ENCODE peak calls at places on chromosomes 11 and 22, in four cellular contexts. B is GM12865, Y is tibial nerve, U is sigmoid colon. Z is an unnamed sample.

GRCh38 chr11:74380746-74381439 is 17.3 kb downstream of the PGM2L1 start:
- DNase-seq in B (no peak), Y (no peak), U (no peak), Z (no peak)

GRCh38 chr11:14258177-14258935 is 100.6 kb downstream of the RRAS2 start:
- DNase-seq in B (no peak), Y (no peak), U (no peak), Z (no peak)

GRCh38 chr11:36352919-36353318 is 56.8 kb downstream of the PRR5L start:
- DNase-seq in B (no peak), Y (no peak), U (no peak), Z (no peak)

GRCh38 chr11:94803491-94803890 is 35.3 kb downstream of the AMOTL1 start:
- DNase-seq in B (no peak), Y (no peak), U (no peak), Z (no peak)

GRCh38 chr11:18844753-18845367 is 53.3 kb upstream of the PTPN5 start:
- DNase-seq in B (peak), Y (no peak), U (no peak), Z (no peak)

GRCh38 chr22:31747441-31747840 is 2.5 kb downstream of the PRR14L start:
- DNase-seq in B (no peak), Y (no peak), U (no peak), Z (no peak)

GRCh38 chr11:102252339-102252891 is 64.9 kb upstream of the BIRC3 start:
- DNase-seq in B (no peak), Y (no peak), U (no peak), Z (no peak)

GRCh38 chr11:12126352-12127019 is 16.1 kb downstream of the MICAL2 start:
- DNase-seq in B (no peak), Y (no peak), U (no peak), Z (no peak)

GRCh38 chr11:67400942-67401494 is 640 bp downstream of the PPP1CA start:
- DNase-seq in B (no peak), Y (no peak), U (peak), Z (no peak)

GRCh38 chr11:93729129-93729616 is 12.1 kb downstream of the TAF1D start:
- DNase-seq in B (peak), Y (no peak), U (no peak), Z (no peak)

GRCh38 chr22:33000342-33001280 is 57.6 kb downstream of the SYN3 start:
- DNase-seq in B (peak), Y (peak), U (peak), Z (no peak)

GRCh38 chr11:118290923-118291322 is 13.6 kb upstream of the CD3E start:
- DNase-seq in B (peak), Y (peak), U (no peak), Z (no peak)

GRCh38 chr11:45665933-45666647 is 668 bp upstream of the CHST1 start:
- DNase-seq in B (no peak), Y (peak), U (peak), Z (no peak)

GRCh38 chr11:25327656-25328055 is 830.8 kb downstream of the LUZP2 start:
- DNase-seq in B (no peak), Y (no peak), U (no peak), Z (no peak)

GRCh38 chr11:78140392-78141077 is 1.1 kb upstream of the ALG8 start:
- DNase-seq in B (peak), Y (no peak), U (no peak), Z (no peak)

GRCh38 chr11:75492181-75492820 is 33.4 kb downstream of the GDPD5 start:
- DNase-seq in B (peak), Y (no peak), U (no peak), Z (no peak)

GRCh38 chr22:32327066-32327465 is 30.6 kb upstream of the RFPL3 start:
- DNase-seq in B (no peak), Y (no peak), U (no peak), Z (no peak)

GRCh38 chr11:15175780-15176179 is 61.1 kb downstream of the INSC start:
- DNase-seq in B (no peak), Y (no peak), U (no peak), Z (no peak)

GRCh38 chr22:41830174-41830573 is 2.7 kb upstream of the SREBF2 start:
- DNase-seq in B (no peak), Y (no peak), U (no peak), Z (peak)

GRCh38 chr11:133982901-133983300 is 26.1 kb upstream of the IGSF9B start:
- DNase-seq in B (no peak), Y (no peak), U (no peak), Z (no peak)

GRCh38 chr11:6203327-6203726 is 2.0 kb upstream of the C11orf42 start:
- DNase-seq in B (peak), Y (no peak), U (no peak), Z (no peak)

GRCh38 chr11:45252134-45252856 is 33.8 kb downstream of the SYT13 start:
- DNase-seq in B (peak), Y (no peak), U (no peak), Z (no peak)

GRCh38 chr11:57763568-57763967 is 2.0 kb downstream of the CTNND1 start:
- DNase-seq in B (no peak), Y (no peak), U (no peak), Z (no peak)

GRCh38 chr11:969651-970205 is 44.1 kb downstream of the AP2A2 start:
- DNase-seq in B (no peak), Y (no peak), U (no peak), Z (no peak)

GRCh38 chr22:22802346-22802970 is 85.2 kb upstream of the IGLL5 start:
- DNase-seq in B (peak), Y (no peak), U (no peak), Z (no peak)

DNA sequence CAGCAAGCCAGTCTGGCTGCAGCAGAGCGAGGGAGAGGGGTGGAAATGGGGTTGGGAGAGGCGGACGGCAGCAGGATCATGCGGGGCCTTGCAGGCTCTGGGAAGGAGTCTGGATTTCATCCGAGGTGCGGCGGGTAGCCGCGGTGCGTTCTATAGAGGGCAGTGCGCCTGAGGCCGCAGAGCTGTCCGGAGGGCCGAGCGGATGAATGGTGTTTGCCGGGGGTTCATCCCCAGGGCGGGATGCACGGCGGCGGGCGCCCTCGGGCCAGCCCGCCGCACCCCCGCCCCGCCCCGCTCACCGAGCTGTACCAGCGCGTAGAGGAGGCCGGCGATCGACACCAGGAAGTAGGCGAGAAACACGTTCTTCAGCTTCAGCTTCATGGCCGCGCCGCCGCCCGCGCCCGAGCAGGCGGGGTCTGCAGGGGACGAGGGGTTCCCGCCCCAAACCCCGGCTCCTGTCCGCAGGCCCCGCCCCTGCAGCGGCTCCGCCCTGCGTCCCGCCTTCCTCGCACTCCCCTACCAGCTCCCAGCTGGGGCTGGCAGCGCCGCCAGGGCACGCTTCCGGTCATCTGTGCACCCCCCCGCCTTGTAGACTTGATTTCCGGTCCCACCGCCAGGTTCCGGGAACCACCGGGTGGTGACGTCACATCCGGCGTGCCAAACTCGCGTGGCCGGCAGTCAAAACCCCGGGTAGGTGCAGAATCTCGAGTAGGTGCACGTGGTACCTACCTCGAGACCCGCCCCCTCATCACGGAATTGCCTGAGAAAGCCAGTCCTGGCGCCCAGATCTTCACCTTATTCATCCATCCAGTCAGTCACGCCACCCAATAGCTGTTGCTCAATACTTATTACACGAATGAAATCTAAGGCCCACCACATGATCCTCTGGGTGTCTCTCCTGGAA is at the start of gene B3GAT3:
- DNase-seq in B (peak), Y (peak), U (peak), Z (peak)
- TF ChIP-seq CTCF in B (no peak), Y (no peak), U (no peak), Z (peak)

GRCh38 chr11:69892237-69892985 is 73.2 kb upstream of the FGF3 start:
- DNase-seq in B (no peak), Y (no peak), U (no peak), Z (peak)
- TF ChIP-seq CTCF in B (no peak), Y (no peak), U (no peak), Z (peak)

DNA sequence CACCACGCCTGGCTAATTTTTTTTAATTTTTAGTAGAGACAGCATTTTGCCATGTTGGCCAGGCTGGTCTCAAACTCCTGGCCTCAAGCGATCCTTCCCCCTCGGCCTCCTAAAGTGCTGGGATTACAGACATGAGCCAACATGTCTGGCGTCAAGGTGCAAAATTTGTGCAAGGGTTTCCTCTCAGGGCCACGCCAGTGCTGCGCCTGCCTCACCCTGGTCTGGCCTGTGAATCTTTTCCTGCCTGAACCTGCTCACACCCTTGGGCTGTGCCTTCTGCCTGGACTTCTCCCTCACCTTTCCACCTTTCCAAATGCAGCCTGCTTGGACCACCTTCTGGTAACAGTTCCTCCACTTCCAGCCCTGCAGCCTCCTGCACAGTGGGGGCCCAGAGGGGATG is 43.4 kb downstream of the MCM5 start:
- DNase-seq in B (no peak), Y (no peak), U (no peak), Z (no peak)
- TF ChIP-seq CTCF in B (no peak), Y (no peak), U (no peak), Z (no peak)

DNA sequence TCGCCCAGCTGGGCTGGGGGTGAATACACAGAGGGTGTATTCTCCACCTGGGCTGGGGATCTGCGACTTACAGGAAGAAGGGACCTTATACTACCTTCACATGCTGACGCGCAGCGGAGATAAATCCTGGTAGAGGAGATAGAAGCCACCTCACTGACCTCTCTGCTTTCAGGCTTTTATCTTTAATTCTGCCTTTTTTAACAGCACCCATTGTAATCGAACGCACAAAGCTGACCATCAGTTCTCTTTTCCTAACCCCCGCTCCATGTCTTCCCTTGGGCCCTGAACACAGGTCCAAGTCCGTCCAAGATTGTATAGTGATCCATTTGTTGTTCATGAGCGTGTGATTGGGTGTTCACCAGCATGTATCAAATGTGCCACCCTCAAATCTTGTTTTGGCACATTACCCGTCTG is 664 bp upstream of the LAMTOR1 start:
- DNase-seq in B (no peak), Y (no peak), U (no peak), Z (no peak)
- TF ChIP-seq CTCF in B (no peak), Y (no peak), U (no peak), Z (peak)

DNA sequence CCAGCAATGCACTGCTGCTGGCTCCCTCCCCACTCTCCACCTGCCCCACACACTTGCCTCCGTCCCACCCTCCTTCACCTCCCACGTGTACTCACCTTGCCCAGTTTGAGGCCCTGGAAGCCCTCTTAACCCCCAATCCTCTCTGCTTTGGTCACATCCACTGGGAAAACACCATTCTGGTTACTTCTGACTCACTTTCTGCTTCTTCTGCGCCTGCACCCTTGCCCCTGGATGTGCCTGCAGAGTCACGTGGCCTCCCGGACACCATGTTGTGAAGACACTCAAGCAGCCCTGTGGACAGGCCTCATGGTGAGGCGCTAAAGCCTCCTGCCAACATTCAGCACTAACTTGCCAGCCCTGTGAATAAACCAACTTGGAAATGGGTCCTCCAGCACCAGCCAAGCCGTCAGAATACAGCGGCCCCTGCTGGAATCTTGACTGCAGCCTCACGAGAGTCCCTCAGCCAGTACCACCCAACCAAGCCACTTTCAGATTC is 2.6 kb upstream of the NAALADL1 start:
- DNase-seq in B (no peak), Y (no peak), U (no peak), Z (no peak)
- TF ChIP-seq CTCF in B (no peak), Y (no peak), U (no peak), Z (peak)

GRCh38 chr11:107606122-107606521 is 15.2 kb downstream of the ELMOD1 start:
- DNase-seq in B (peak), Y (no peak), U (no peak), Z (no peak)
- TF ChIP-seq CTCF in B (no peak), Y (no peak), U (no peak), Z (peak)

GRCh38 chr11:2885017-2885675 is 429 bp downstream of the CDKN1C start:
- DNase-seq in B (no peak), Y (no peak), U (peak), Z (no peak)
- TF ChIP-seq CTCF in B (peak), Y (peak), U (peak), Z (peak)

GRCh38 chr11:44116433-44116832 is 21.0 kb downstream of the EXT2 start:
- DNase-seq in B (no peak), Y (no peak), U (no peak), Z (no peak)

GRCh38 chr11:44125598-44125997 is 30.1 kb downstream of the EXT2 start:
- DNase-seq in B (no peak), Y (no peak), U (no peak), Z (no peak)

GRCh38 chr11:44120169-44120568 is 24.7 kb downstream of the EXT2 start:
- DNase-seq in B (no peak), Y (no peak), U (no peak), Z (no peak)
- TF ChIP-seq CTCF in B (no peak), Y (no peak), U (peak), Z (peak)

GRCh38 chr11:130581631-130582030 is 133.2 kb downstream of the ADAMTS15 start:
- DNase-seq in B (peak), Y (no peak), U (no peak), Z (no peak)
- TF ChIP-seq CTCF in B (no peak), Y (no peak), U (no peak), Z (peak)

DNA sequence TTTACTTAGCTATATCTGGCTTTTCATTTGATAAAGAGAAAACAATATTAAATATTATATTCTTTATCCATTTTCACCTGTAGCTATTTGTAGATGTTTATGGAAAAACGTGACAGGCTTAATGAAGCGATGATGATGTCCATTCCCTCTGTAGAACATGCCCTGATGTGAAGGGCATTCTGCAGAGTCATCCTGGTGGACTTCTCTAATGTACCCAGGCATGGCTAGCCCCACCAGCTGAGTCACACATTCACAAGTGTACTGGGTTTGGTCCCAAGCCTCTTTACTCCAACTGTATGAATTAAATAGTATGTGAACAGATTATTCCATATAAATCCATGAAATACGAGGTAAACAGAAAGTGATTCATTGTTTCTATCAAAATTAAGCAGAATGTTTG is 139.3 kb downstream of the CADM1 start:
- DNase-seq in B (no peak), Y (no peak), U (no peak), Z (no peak)
- TF ChIP-seq CTCF in B (no peak), Y (no peak), U (no peak), Z (no peak)

Z was measured in chondrocyte.